ENCODE peak calls at places on chromosomes 12 and 14, in six cellular contexts. N, B, K, L, Z and J are unnamed samples.
A peak's percentile ranks its signal among the peaks of the same experiment; 100 is the strongest.

GRCh38 chr12:123886931-123887582 is 85.6 kb downstream of the CCDC92 start:
- DNase-seq in K (no peak), B (no peak), Z (no peak), L (no peak), N (no peak), J (no peak)

GRCh38 chr14:43754838-43755237 is 752.2 kb downstream of the FSCB start:
- DNase-seq in B (no peak), K (no peak), N (no peak), Z (peak; percentile 43), L (no peak), J (no peak)

GRCh38 chr12:54961190-54961589 is 23.4 kb downstream of the TESPA1 start:
- DNase-seq in K (no peak), L (no peak), B (no peak), N (no peak), Z (no peak), J (no peak)

GRCh38 chr12:14410841-14411569 is 45.5 kb downstream of the ATF7IP start:
- DNase-seq in K (no peak), N (no peak), L (peak; percentile 29), B (no peak), Z (no peak), J (no peak)

GRCh38 chr14:91116913-91117588 is 3.2 kb downstream of the DGLUCY start:
- DNase-seq in B (no peak), K (no peak), L (no peak), N (no peak), Z (no peak), J (no peak)

GRCh38 chr14:23076785-23077408 is 18.0 kb downstream of the ACIN1 start:
- DNase-seq in B (peak; percentile 17), K (no peak), Z (no peak), N (no peak), L (no peak), J (no peak)

GRCh38 chr12:121637231-121637914 is 11.0 kb downstream of the ORAI1 start:
- DNase-seq in L (no peak), K (peak; percentile 44), B (no peak), Z (no peak), N (no peak), J (no peak)

GRCh38 chr12:124592050-124592449 is 24.6 kb upstream of the NCOR2 start:
- DNase-seq in B (no peak), Z (no peak), N (no peak), L (no peak), K (no peak), J (no peak)

GRCh38 chr14:104551851-104552737 is 27.5 kb upstream of the C14orf180 start:
- DNase-seq in N (no peak), B (no peak), Z (no peak), K (no peak), L (no peak), J (peak; percentile 3)

GRCh38 chr12:51592034-51592705 is 1.1 kb downstream of the SCN8A start:
- DNase-seq in K (no peak), L (no peak), N (peak; percentile 11), B (peak; percentile 32), Z (no peak), J (no peak)

GRCh38 chr14:100885196-100886030 is 18.1 kb downstream of the RTL1 start:
- DNase-seq in Z (no peak), N (peak; percentile 37), L (no peak), K (no peak), B (no peak), J (no peak)

GRCh38 chr14:85471744-85472143 is 58.2 kb upstream of the FLRT2 start:
- DNase-seq in B (peak; percentile 75), Z (no peak), N (peak; percentile 21), K (no peak), L (no peak), J (no peak)

GRCh38 chr12:109949089-109949488 is 47.1 kb downstream of the GIT2 start:
- DNase-seq in Z (no peak), B (no peak), N (no peak), K (peak; percentile 49), L (no peak), J (no peak)

GRCh38 chr12:75389061-75389460 is 1.8 kb upstream of the GLIPR1L2 start:
- DNase-seq in K (no peak), L (no peak), N (peak; percentile 56), B (peak; percentile 66), Z (no peak), J (no peak)

GRCh38 chr14:21537088-21537424 is 10.9 kb upstream of the SALL2 start:
- DNase-seq in L (no peak), Z (no peak), N (peak; percentile 83), B (no peak), K (no peak), J (no peak)

GRCh38 chr12:116532986-116533342 is 26.2 kb upstream of the MAP1LC3B2 start:
- DNase-seq in N (no peak), L (no peak), Z (no peak), B (peak; percentile 33), K (no peak), J (no peak)

GRCh38 chr12:5085896-5086295 is 42.2 kb downstream of the KCNA5 start:
- DNase-seq in K (no peak), N (peak; percentile 5), L (no peak), B (peak; percentile 95), Z (no peak), J (no peak)

GRCh38 chr14:71497645-71498086 is 434.6 kb upstream of the RGS6 start:
- DNase-seq in Z (no peak), K (no peak), N (no peak), B (no peak), L (no peak), J (no peak)

GRCh38 chr14:103574104-103574503 is 11.3 kb downstream of the COA8 start:
- DNase-seq in B (no peak), L (no peak), N (no peak), K (no peak), Z (no peak), J (no peak)

GRCh38 chr14:50003213-50004021 is 110.5 kb downstream of the ARF6 start:
- DNase-seq in Z (no peak), N (peak; percentile 55), L (peak; percentile 66), K (peak; percentile 76), B (peak; percentile 78), J (peak; percentile 65)

GRCh38 chr12:65894624-65895023 is 70.3 kb downstream of the HMGA2 start:
- DNase-seq in Z (no peak), K (no peak), B (no peak), N (no peak), L (no peak), J (no peak)

GRCh38 chr14:101005447-101005846 is 101.9 kb upstream of the RTL1 start:
- DNase-seq in B (no peak), N (no peak), L (no peak), K (peak; percentile 34), Z (no peak), J (no peak)

GRCh38 chr12:113384778-113385177 is 18.9 kb downstream of the SDS start:
- DNase-seq in K (no peak), L (no peak), N (no peak), B (no peak), Z (no peak), J (no peak)

GRCh38 chr12:113162102-113163029 is 12.8 kb downstream of the CFAP73 start:
- DNase-seq in K (no peak), L (no peak), Z (no peak), B (no peak), N (no peak), J (no peak)

GRCh38 chr12:58602179-58602578 is 318.1 kb downstream of the LRIG3 start:
- DNase-seq in N (no peak), B (no peak), L (no peak), K (no peak), Z (no peak), J (no peak)

GRCh38 chr14:21476526-21476924 is 234 bp downstream of the RAB2B start:
- DNase-seq in Z (no peak), N (no peak), B (no peak), K (peak; percentile 82), L (peak; percentile 83), J (no peak)

GRCh38 chr12:97313471-97314190 is 149.0 kb upstream of the RMST start:
- DNase-seq in L (no peak), B (no peak), N (no peak), K (no peak), Z (no peak), J (no peak)

GRCh38 chr14:72740504-72740961 is 153.4 kb downstream of the DPF3 start:
- DNase-seq in B (no peak), L (no peak), Z (no peak), K (no peak), N (no peak), J (no peak)

GRCh38 chr14:79511146-79511545 is 700.2 kb downstream of the DIO2 start:
- DNase-seq in B (no peak), N (no peak), Z (no peak), L (no peak), K (no peak), J (no peak)

GRCh38 chr12:52147367-52147972 is 44.3 kb downstream of the KRT80 start:
- DNase-seq in K (peak; percentile 97), Z (no peak), L (no peak), B (peak; percentile 97), N (peak; percentile 54), J (no peak)

GRCh38 chr14:39807271-39807670 is 375.0 kb upstream of the FBXO33 start:
- DNase-seq in B (no peak), Z (no peak), L (no peak), N (no peak), K (no peak), J (no peak)

GRCh38 chr14:29548948-29549370 is 378.7 kb downstream of the PRKD1 start:
- DNase-seq in K (no peak), L (no peak), N (peak; percentile 78), Z (peak; percentile 33), B (peak; percentile 27), J (no peak)

GRCh38 chr14:104392001-104392395 is 187.6 kb upstream of the C14orf180 start:
- DNase-seq in L (no peak), Z (no peak), B (no peak), N (no peak), K (no peak), J (no peak)

GRCh38 chr12:38155526-38156496 is 160.8 kb upstream of the ALG10B start:
- DNase-seq in N (no peak), K (no peak), L (no peak), Z (no peak), B (no peak), J (no peak)
- H3K9me3 ChIP-seq in N (peaks cover 25% of the 10 kb centered on the region), K (no peaks in the 10 kb centered on the region), L (no peaks in the 10 kb centered on the region), Z (peaks cover 31% of the 10 kb centered on the region), B (peaks cover 6% of the 10 kb centered on the region), J (no peaks in the 10 kb centered on the region)

GRCh38 chr12:59699408-59700144 is 103.7 kb downstream of the SLC16A7 start:
- DNase-seq in N (peak; percentile 3), Z (no peak), B (no peak), L (no peak), K (no peak), J (no peak)
- H3K9me3 ChIP-seq in N (no peaks in the 10 kb centered on the region), Z (no peaks in the 10 kb centered on the region), B (no peaks in the 10 kb centered on the region), L (no peaks in the 10 kb centered on the region), K (no peaks in the 10 kb centered on the region), J (no peaks in the 10 kb centered on the region)

GRCh38 chr12:34392741-34393085 is 370.4 kb downstream of the ALG10 start:
- DNase-seq in L (no peak), Z (no peak), B (no peak), N (no peak), K (no peak), J (no peak)
- H3K9me3 ChIP-seq in L (peaks cover 8% of the 10 kb centered on the region), Z (peaks cover 54% of the 10 kb centered on the region), B (peaks cover 16% of the 10 kb centered on the region), N (peaks cover 28% of the 10 kb centered on the region), K (no peaks in the 10 kb centered on the region), J (no peaks in the 10 kb centered on the region)

DNA sequence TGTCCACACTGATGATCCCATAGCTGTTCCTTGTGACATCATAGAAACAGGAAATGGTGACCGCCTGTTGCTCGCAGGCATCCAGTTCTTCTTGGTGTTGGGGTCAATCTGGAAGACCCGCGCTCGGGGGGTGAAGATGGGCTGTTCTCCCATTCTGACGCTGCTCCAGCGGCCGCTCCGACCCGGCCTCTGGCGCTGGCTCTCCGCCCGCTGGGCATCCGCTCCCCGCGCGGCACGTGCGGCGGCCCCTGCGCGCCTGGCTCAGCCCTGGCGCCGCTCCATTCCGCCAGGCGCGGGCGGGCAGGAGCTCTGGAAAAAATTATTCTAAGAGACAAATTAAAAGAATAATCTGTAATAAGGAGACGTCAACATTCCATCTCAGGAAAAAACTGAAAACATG is 761.1 kb downstream of the TMEM121 start:
- DNase-seq in L (no peak), N (no peak), K (no peak), Z (no peak), B (no peak), J (no peak)
- H3K9me3 ChIP-seq in L (no peaks in the 10 kb centered on the region), N (no peaks in the 10 kb centered on the region), K (no peaks in the 10 kb centered on the region), Z (peaks cover 7% of the 10 kb centered on the region), B (no peaks in the 10 kb centered on the region), J (no peaks in the 10 kb centered on the region)